ENCODE peak calls at places on chromosomes 11 and 22, in four cellular contexts. X is spleen, N is transverse colon, K is mesendoderm. D is an unnamed sample.

GRCh38 chr22:46007003-46007847 is 30.3 kb upstream of the WNT7B start:
- DNase-seq in X (peak), N (peak), K (no peak), D (no peak)

GRCh38 chr11:30919389-30920172 is 333.4 kb upstream of the MPPED2 start:
- DNase-seq in X (no peak), N (no peak), K (no peak), D (no peak)

GRCh38 chr22:27537481-27537891 is 264.1 kb downstream of the MN1 start:
- DNase-seq in X (peak), N (peak), K (no peak), D (no peak)

GRCh38 chr11:58286249-58286648 is 18.2 kb upstream of the OR10W1 start:
- DNase-seq in X (no peak), N (peak), K (peak), D (no peak)

GRCh38 chr22:44702479-44703219 is 645 bp downstream of the PRR5 start:
- DNase-seq in X (peak), N (no peak), K (peak), D (no peak)

GRCh38 chr22:50503475-50504145 is 3.9 kb downstream of the LMF2 start:
- DNase-seq in X (no peak), N (no peak), K (no peak), D (no peak)

GRCh38 chr22:26952654-26953379 is 295.4 kb downstream of the MIAT start:
- DNase-seq in X (no peak), N (no peak), K (peak), D (no peak)

GRCh38 chr22:40302149-40302548 is 44.2 kb upstream of the ADSL start:
- DNase-seq in X (no peak), N (no peak), K (no peak), D (no peak)

GRCh38 chr11:76823481-76824028 is 37.2 kb upstream of the ACER3 start:
- DNase-seq in X (no peak), N (no peak), K (peak), D (no peak)

GRCh38 chr22:27669798-27670599 is 131.6 kb downstream of the MN1 start:
- DNase-seq in X (peak), N (no peak), K (peak), D (no peak)

GRCh38 chr11:94128171-94128745 is 383 bp upstream of the PANX1 start:
- DNase-seq in X (peak), N (peak), K (no peak), D (peak)

GRCh38 chr11:22807391-22807790 is 22.2 kb downstream of the SVIP start:
- DNase-seq in X (no peak), N (no peak), K (no peak), D (no peak)

GRCh38 chr11:22808559-22809197 is 20.9 kb downstream of the SVIP start:
- DNase-seq in X (no peak), N (no peak), K (no peak), D (no peak)

GRCh38 chr11:22809893-22810292 is 19.7 kb downstream of the SVIP start:
- DNase-seq in X (no peak), N (no peak), K (no peak), D (no peak)

GRCh38 chr11:22802861-22803260 is 26.7 kb downstream of the SVIP start:
- DNase-seq in X (no peak), N (no peak), K (no peak), D (no peak)

DNA sequence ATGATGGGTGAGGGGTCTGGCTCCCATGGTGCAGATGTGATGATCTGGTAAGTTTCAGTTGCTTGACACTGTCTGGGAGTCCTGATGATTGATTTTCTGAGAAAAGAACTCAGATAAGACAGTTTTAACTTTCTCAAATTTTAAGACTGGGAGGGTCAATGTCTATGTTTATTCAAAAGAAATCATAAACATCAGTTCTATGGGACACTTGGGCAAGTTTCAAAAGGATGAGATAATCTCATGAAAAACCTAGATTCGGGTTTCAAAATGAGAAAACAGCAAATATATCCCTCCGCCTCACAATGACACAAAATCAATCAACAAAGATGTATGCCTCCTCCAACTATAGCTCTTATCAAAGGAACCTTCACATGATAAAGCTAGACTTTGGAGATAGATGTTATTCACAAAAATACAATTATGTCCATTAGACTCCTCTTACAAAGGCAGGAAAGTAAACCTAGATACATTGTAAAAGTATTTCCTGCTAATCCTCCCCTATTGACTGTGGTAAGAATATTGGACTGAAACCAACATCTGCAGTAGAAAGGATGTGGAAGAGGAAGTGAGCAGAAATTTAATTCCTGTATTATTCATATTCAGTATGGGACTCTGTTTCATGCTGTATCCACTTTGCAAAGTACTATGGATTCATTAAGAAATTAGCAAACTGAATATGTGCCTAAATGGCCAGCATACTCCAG is 21.6 kb downstream of the SVIP start:
- DNase-seq in X (no peak), N (no peak), K (no peak), D (no peak)
- H3K27ac ChIP-seq in X (peak), N (peak), K (no peak), D (no peak)

DNA sequence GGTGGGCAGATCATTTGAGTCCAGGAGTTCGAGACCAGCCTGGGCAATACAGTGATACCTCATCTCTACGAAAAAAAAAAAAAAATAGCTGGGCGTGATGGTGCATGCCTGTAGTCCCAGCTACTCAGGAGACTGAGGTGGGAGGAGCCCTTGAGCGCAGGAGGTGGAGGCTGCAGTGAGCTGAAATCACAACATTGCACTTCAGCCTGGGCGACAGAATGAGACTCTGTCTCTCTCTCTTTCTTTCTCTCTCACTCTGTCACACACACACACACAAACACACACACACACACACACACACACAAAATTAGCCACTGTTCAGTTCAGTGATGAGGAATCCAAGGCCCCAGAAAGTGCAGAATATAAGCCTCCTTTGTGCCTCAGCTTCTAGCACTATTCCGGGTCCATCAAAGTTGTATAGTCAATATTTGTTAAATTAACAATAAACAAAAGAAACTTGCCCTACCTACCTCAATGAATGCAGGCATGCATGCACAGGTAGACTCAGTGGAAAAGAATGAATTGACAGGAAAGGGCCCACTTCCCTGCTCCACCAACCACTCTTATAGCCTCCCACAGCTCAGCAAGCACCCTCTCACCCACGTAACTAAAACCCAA is 3.9 kb upstream of the SMIM35 start:
- DNase-seq in X (no peak), N (no peak), K (no peak), D (no peak)
- H3K4me3 ChIP-seq in X (no peak), N (no peak), K (no peak), D (no peak)

GRCh38 chr22:39270280-39270679 is 25.5 kb upstream of the PDGFB start:
- DNase-seq in X (no peak), N (no peak), K (no peak), D (no peak)

GRCh38 chr22:39268645-39269044 is 23.9 kb upstream of the PDGFB start:
- DNase-seq in X (no peak), N (no peak), K (no peak), D (no peak)

GRCh38 chr22:39269095-39269827 is 24.5 kb upstream of the PDGFB start:
- DNase-seq in X (no peak), N (no peak), K (no peak), D (no peak)

GRCh38 chr22:39267966-39268365 is 23.2 kb upstream of the PDGFB start:
- DNase-seq in X (no peak), N (no peak), K (no peak), D (no peak)

DNA sequence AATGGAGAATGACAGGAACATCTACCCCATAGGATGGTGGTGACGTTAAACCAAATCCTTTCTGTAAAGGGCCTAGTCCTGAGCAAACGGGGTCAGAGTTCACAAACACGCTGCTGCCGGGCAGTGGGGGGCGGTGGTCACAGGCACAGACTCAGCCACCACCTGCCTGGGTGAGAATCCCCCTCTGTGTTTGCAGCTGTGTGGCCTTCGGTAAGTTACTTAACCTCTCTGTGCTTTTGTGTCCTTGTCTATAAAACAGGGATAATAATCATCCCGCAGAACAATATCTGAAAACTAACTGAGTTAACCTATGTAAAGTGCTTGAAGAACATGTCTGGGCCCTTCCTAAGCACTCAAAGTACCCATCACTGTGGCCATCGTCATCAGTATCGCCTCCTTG is 26.0 kb upstream of the PDGFB start:
- DNase-seq in X (no peak), N (no peak), K (no peak), D (no peak)
- H3K27ac ChIP-seq in X (no peak), N (no peak), K (no peak), D (no peak)

DNA sequence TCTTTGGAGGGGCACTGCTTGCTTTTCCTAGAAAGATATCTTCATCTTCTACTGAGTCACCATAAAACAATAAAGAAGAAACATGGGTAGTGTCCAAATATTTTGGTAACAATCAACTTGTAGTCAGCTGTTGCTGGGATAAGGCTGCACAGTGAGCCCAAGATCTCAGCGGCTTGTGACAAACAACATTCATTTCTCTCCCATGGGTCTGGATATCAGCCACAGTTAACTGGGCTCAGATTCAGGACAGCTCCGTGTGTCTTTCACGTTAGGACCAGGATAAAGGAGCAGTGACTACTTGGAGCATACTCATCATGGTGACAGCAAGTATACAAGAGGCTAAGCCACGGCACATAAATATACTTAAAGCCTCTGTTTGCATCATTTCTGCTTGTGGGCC is 27.9 kb upstream of the GRK3 start:
- DNase-seq in X (no peak), N (no peak), K (no peak), D (no peak)
- H3K4me3 ChIP-seq in X (no peak), N (no peak), K (no peak), D (no peak)

DNA sequence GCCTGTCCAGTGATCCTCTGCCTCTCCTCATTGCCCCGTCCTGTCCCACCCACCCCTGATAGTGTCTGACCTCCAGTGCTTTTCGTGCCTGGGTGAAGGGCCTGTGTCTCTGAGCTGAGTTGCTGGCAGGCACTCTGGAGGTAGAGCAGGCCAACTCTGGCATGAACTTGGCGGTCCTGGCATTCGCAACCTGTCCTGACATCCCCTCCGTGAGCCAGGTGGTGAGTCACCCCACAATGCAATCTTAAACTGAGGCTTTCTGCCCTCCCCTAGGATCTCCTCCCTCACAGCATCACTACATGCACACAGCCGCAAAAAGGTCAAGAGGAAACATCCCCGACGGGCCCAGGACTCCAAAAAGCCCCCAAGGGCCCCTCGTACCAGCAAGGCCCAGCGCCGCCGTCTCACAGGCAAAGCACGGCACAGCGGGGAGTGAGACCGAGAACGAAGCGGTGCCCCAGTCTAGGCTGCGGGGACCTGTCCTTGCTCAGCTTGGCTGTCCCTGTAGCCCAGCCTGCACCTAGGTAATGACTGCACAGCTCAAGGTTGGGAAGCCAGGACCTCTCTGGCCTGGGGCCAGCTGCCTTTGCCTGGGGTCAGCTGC is 4.9 kb downstream of the NOL12 start:
- DNase-seq in X (no peak), N (no peak), K (no peak), D (no peak)
- H3K27ac ChIP-seq in X (no peak), N (no peak), K (no peak), D (no peak)